ENCODE peak calls at places on chromosome 10, in five cellular contexts. One of them, this sample, is unnamed.

GRCh38 chr10:71513896-71514295 is 117.2 kb downstream of the CDH23 start:
- DNase-seq in GM23248: no peak
- DNase-seq in GM18507: no peak
- DNase-seq in NCI-H774: no peak
- DNase-seq in amniotic epithelial cell: no peak
- DNase-seq in this sample: no peak

GRCh38 chr10:112873541-112873940 is 76.5 kb upstream of the TCF7L2 start:
- DNase-seq in GM23248: no peak
- DNase-seq in GM18507: no peak
- DNase-seq in NCI-H774: no peak
- DNase-seq in amniotic epithelial cell: no peak
- DNase-seq in this sample: no peak

GRCh38 chr10:48509974-48510692 is 94.7 kb downstream of the ARHGAP22 start:
- DNase-seq in GM23248: no peak
- DNase-seq in GM18507: no peak
- DNase-seq in NCI-H774: no peak
- DNase-seq in amniotic epithelial cell: no peak
- DNase-seq in this sample: no peak

GRCh38 chr10:761376-761775 is 71.9 kb upstream of the DIP2C start:
- DNase-seq in GM23248: no peak
- DNase-seq in GM18507: no peak
- DNase-seq in NCI-H774: no peak
- DNase-seq in amniotic epithelial cell: no peak
- DNase-seq in this sample: no peak

GRCh38 chr10:71230656-71231025 is 18.3 kb downstream of the UNC5B start:
- DNase-seq in GM23248: no peak
- DNase-seq in GM18507: no peak
- DNase-seq in NCI-H774: no peak
- DNase-seq in amniotic epithelial cell: peak
- DNase-seq in this sample: no peak

GRCh38 chr10:132360766-132361447 is 28.9 kb downstream of the LRRC27 start:
- DNase-seq in GM23248: peak
- DNase-seq in GM18507: no peak
- DNase-seq in NCI-H774: no peak
- DNase-seq in amniotic epithelial cell: no peak
- DNase-seq in this sample: no peak

GRCh38 chr10:110865184-110865803 is 6.4 kb upstream of the PDCD4 start:
- DNase-seq in GM23248: peak
- DNase-seq in GM18507: no peak
- DNase-seq in NCI-H774: no peak
- DNase-seq in amniotic epithelial cell: peak
- DNase-seq in this sample: no peak

GRCh38 chr10:96714031-96714590 is 6.2 kb downstream of the PIK3AP1 start:
- DNase-seq in GM23248: peak
- DNase-seq in GM18507: no peak
- DNase-seq in NCI-H774: no peak
- DNase-seq in amniotic epithelial cell: peak
- DNase-seq in this sample: no peak

GRCh38 chr10:102452672-102453340 is 1.5 kb upstream of the C10orf95 start:
- DNase-seq in GM23248: peak
- DNase-seq in GM18507: no peak
- DNase-seq in NCI-H774: no peak
- DNase-seq in amniotic epithelial cell: peak
- DNase-seq in this sample: peak

GRCh38 chr10:98510412-98510995 is 63.8 kb upstream of the HPS1 start:
- DNase-seq in GM23248: no peak
- DNase-seq in GM18507: no peak
- DNase-seq in NCI-H774: no peak
- DNase-seq in amniotic epithelial cell: no peak
- DNase-seq in this sample: peak

GRCh38 chr10:111281516-111281915 is 204.7 kb downstream of the ADRA2A start:
- DNase-seq in GM23248: peak
- DNase-seq in GM18507: no peak
- DNase-seq in NCI-H774: no peak
- DNase-seq in amniotic epithelial cell: no peak
- DNase-seq in this sample: peak

GRCh38 chr10:129850790-129851189 is 113.3 kb downstream of the EBF3 start:
- DNase-seq in GM23248: no peak
- DNase-seq in GM18507: no peak
- DNase-seq in NCI-H774: no peak
- DNase-seq in amniotic epithelial cell: no peak
- DNase-seq in this sample: no peak

GRCh38 chr10:31011660-31012022 is 20.0 kb downstream of the ZNF438 start:
- DNase-seq in GM23248: no peak
- DNase-seq in GM18507: no peak
- DNase-seq in NCI-H774: no peak
- DNase-seq in amniotic epithelial cell: no peak
- DNase-seq in this sample: peak

GRCh38 chr10:103888113-103888841 is 29.7 kb downstream of the STN1 start:
- DNase-seq in GM23248: peak
- DNase-seq in GM18507: peak
- DNase-seq in NCI-H774: peak
- DNase-seq in amniotic epithelial cell: peak
- DNase-seq in this sample: peak

GRCh38 chr10:49652416-49653385 is 26.8 kb upstream of the C10orf53 start:
- DNase-seq in GM23248: no peak
- DNase-seq in GM18507: no peak
- DNase-seq in NCI-H774: no peak
- DNase-seq in amniotic epithelial cell: no peak
- DNase-seq in this sample: no peak

GRCh38 chr10:106504536-106504935 is 660.0 kb downstream of the SORCS1 start:
- DNase-seq in GM23248: peak
- DNase-seq in GM18507: no peak
- DNase-seq in NCI-H774: no peak
- DNase-seq in amniotic epithelial cell: no peak
- DNase-seq in this sample: no peak

GRCh38 chr10:70417568-70417967 is 13.6 kb downstream of the EIF4EBP2 start:
- DNase-seq in GM23248: peak
- DNase-seq in GM18507: no peak
- DNase-seq in NCI-H774: no peak
- DNase-seq in amniotic epithelial cell: peak
- DNase-seq in this sample: peak

GRCh38 chr10:30823651-30824050 is 194.1 kb upstream of the LYZL2 start:
- DNase-seq in GM23248: no peak
- DNase-seq in GM18507: no peak
- DNase-seq in NCI-H774: no peak
- DNase-seq in amniotic epithelial cell: no peak
- DNase-seq in this sample: no peak

GRCh38 chr10:576130-576465 is 113.4 kb downstream of the DIP2C start:
- DNase-seq in GM23248: peak
- DNase-seq in GM18507: no peak
- DNase-seq in NCI-H774: no peak
- DNase-seq in amniotic epithelial cell: peak
- DNase-seq in this sample: no peak

GRCh38 chr10:95818663-95819062 is 62.7 kb downstream of the ENTPD1 start:
- DNase-seq in GM23248: peak
- DNase-seq in GM18507: no peak
- DNase-seq in NCI-H774: no peak
- DNase-seq in amniotic epithelial cell: peak
- DNase-seq in this sample: peak

GRCh38 chr10:102963237-102963886 is 45.3 kb downstream of the CNNM2 start:
- DNase-seq in GM23248: no peak
- DNase-seq in GM18507: no peak
- DNase-seq in NCI-H774: no peak
- DNase-seq in amniotic epithelial cell: no peak
- DNase-seq in this sample: no peak

GRCh38 chr10:101292194-101293006 is 61.6 kb upstream of the BTRC start:
- DNase-seq in GM23248: peak
- DNase-seq in GM18507: no peak
- DNase-seq in NCI-H774: no peak
- DNase-seq in amniotic epithelial cell: no peak
- DNase-seq in this sample: peak

GRCh38 chr10:114779803-114780609 is 41.6 kb upstream of the FHIP2A start:
- DNase-seq in GM23248: peak
- DNase-seq in GM18507: no peak
- DNase-seq in NCI-H774: no peak
- DNase-seq in amniotic epithelial cell: peak
- DNase-seq in this sample: peak

GRCh38 chr10:50326757-50327701 is 75.7 kb upstream of the ASAH2 start:
- DNase-seq in GM23248: peak
- DNase-seq in GM18507: no peak
- DNase-seq in NCI-H774: no peak
- DNase-seq in amniotic epithelial cell: peak
- DNase-seq in this sample: no peak

GRCh38 chr10:43305881-43306280 is 39.0 kb upstream of the RASGEF1A start:
- DNase-seq in GM23248: peak
- DNase-seq in GM18507: no peak
- DNase-seq in NCI-H774: no peak
- DNase-seq in amniotic epithelial cell: peak
- DNase-seq in this sample: peak

GRCh38 chr10:34813626-34814227 is 1.4 kb downstream of the PARD3 start:
- DNase-seq in GM23248: peak
- DNase-seq in GM18507: no peak
- DNase-seq in NCI-H774: no peak
- DNase-seq in amniotic epithelial cell: peak
- DNase-seq in this sample: peak

GRCh38 chr10:131722525-131723264 is 178.1 kb upstream of the PPP2R2D start:
- DNase-seq in GM23248: no peak
- DNase-seq in GM18507: no peak
- DNase-seq in NCI-H774: no peak
- DNase-seq in amniotic epithelial cell: no peak
- DNase-seq in this sample: no peak

GRCh38 chr10:95395947-95396449 is 105.2 kb upstream of the PDLIM1 start:
- DNase-seq in GM23248: no peak
- DNase-seq in GM18507: no peak
- DNase-seq in NCI-H774: no peak
- DNase-seq in amniotic epithelial cell: no peak
- DNase-seq in this sample: no peak

GRCh38 chr10:3811331-3811870 is 26.4 kb upstream of the KLF6 start:
- DNase-seq in GM23248: peak
- DNase-seq in GM18507: no peak
- DNase-seq in NCI-H774: no peak
- DNase-seq in amniotic epithelial cell: peak
- DNase-seq in this sample: peak

GRCh38 chr10:17617031-17617911 is at the start of gene HACD1:
- DNase-seq in GM23248: peak
- DNase-seq in GM18507: peak
- DNase-seq in NCI-H774: no peak
- DNase-seq in amniotic epithelial cell: peak
- DNase-seq in this sample: peak

GRCh38 chr10:11227103-11227502 is 209.4 kb downstream of the CELF2 start:
- DNase-seq in GM23248: no peak
- DNase-seq in GM18507: no peak
- DNase-seq in NCI-H774: no peak
- DNase-seq in amniotic epithelial cell: no peak
- DNase-seq in this sample: no peak

GRCh38 chr10:99619090-99619800 is 994 bp downstream of the SLC25A28 start:
- DNase-seq in GM23248: peak
- DNase-seq in GM18507: no peak
- DNase-seq in NCI-H774: no peak
- DNase-seq in amniotic epithelial cell: peak
- DNase-seq in this sample: peak

GRCh38 chr10:51029172-51029641 is 45.1 kb upstream of the PRKG1 start:
- DNase-seq in GM23248: peak
- DNase-seq in GM18507: no peak
- DNase-seq in NCI-H774: no peak
- DNase-seq in amniotic epithelial cell: peak
- DNase-seq in this sample: peak

GRCh38 chr10:74556072-74556705 is 270.2 kb upstream of the KAT6B start:
- DNase-seq in GM23248: no peak
- DNase-seq in GM18507: no peak
- DNase-seq in NCI-H774: no peak
- DNase-seq in amniotic epithelial cell: no peak
- DNase-seq in this sample: no peak